ENCODE peak calls at places on chromosomes 6 and 20, in five cellular contexts. E is GM12891, J is epithelial cell of esophagus, Q is kidney, M is breast epithelium. F is an unnamed sample.

GRCh38 chr20:57476073-57476526 is 48.8 kb downstream of the CTCFL start:
- DNase-seq in E (no peak), J (no peak), Q (peak), M (no peak), F (peak)

GRCh38 chr6:98653171-98653570 is 181.2 kb upstream of the POU3F2 start:
- DNase-seq in E (no peak), J (no peak), Q (no peak), M (no peak), F (no peak)

GRCh38 chr6:145929037-145929633 is 35.0 kb downstream of the SHPRH start:
- DNase-seq in E (no peak), J (peak), Q (no peak), M (no peak), F (peak)

GRCh38 chr6:109454483-109455160 is 950 bp downstream of the MICAL1 start:
- DNase-seq in E (peak), J (no peak), Q (peak), M (peak), F (peak)

GRCh38 chr20:58438970-58439808 is 50.2 kb downstream of the VAPB start:
- DNase-seq in E (no peak), J (no peak), Q (no peak), M (no peak), F (no peak)

GRCh38 chr6:135576055-135576454 is 78.5 kb upstream of the AHI1 start:
- DNase-seq in E (no peak), J (peak), Q (no peak), M (no peak), F (no peak)

GRCh38 chr6:85459224-85459901 is 9.5 kb downstream of the NT5E start:
- DNase-seq in E (no peak), J (no peak), Q (no peak), M (no peak), F (no peak)

GRCh38 chr6:116667620-116668019 is 946 bp downstream of the ZUP1 start:
- DNase-seq in E (no peak), J (peak), Q (no peak), M (no peak), F (peak)

GRCh38 chr20:9142809-9143208 is 73.9 kb downstream of the PLCB4 start:
- DNase-seq in E (no peak), J (no peak), Q (no peak), M (no peak), F (no peak)

GRCh38 chr6:159716247-159717086 is 10.8 kb upstream of the WTAP start:
- DNase-seq in E (no peak), J (peak), Q (no peak), M (peak), F (no peak)

F was measured in GM12864.